ENCODE peak calls at places on chromosomes 7 and 10, in nine cellular contexts. L is GM23248, I is heart left ventricle, Z is RWPE1, G is tibial nerve, V is left ventricle myocardium inferior, P is caudate nucleus, J is GM23338, U is stomach. E is an unnamed sample.

GRCh38 chr7:80273327-80273726 is 138.7 kb downstream of the GNAI1 start:
- DNase-seq in P (no peak), Z (peak), J (no peak), L (peak), V (no peak), U (no peak), I (no peak), G (no peak), E (no peak)

GRCh38 chr7:108570146-108570755 is 577 bp downstream of the DNAJB9 start:
- DNase-seq in V (peak), Z (peak), J (peak), I (peak), L (peak), U (peak), P (peak), G (no peak), E (no peak)

GRCh38 chr7:71244023-71244422 is 112.1 kb downstream of the GALNT17 start:
- DNase-seq in G (no peak), U (no peak), P (no peak), J (peak), V (no peak), L (no peak), I (no peak), Z (no peak), E (no peak)

GRCh38 chr10:71236286-71236685 is 23.9 kb downstream of the UNC5B start:
- DNase-seq in V (peak), L (no peak), J (no peak), U (no peak), P (no peak), G (no peak), I (no peak), Z (no peak), E (no peak)

GRCh38 chr7:120725376-120726039 is 132.4 kb downstream of the TSPAN12 start:
- DNase-seq in U (no peak), I (no peak), Z (peak), L (peak), G (no peak), J (peak), V (no peak), P (no peak), E (no peak)

GRCh38 chr10:43689618-43689954 is 40.9 kb upstream of the ZNF32 start:
- DNase-seq in P (no peak), J (peak), Z (peak), U (peak), G (peak), I (peak), V (peak), L (peak), E (no peak)

GRCh38 chr7:20064181-20064970 is 152.8 kb downstream of the MACC1 start:
- DNase-seq in V (no peak), P (no peak), I (no peak), J (no peak), G (no peak), Z (no peak), U (no peak), L (peak), E (no peak)

GRCh38 chr7:13077466-13077865 is 390.0 kb downstream of the ARL4A start:
- DNase-seq in L (peak), I (no peak), G (no peak), U (no peak), Z (peak), J (no peak), P (no peak), V (no peak), E (no peak)

GRCh38 chr7:82481499-82482097 is 38.0 kb upstream of the CACNA2D1 start:
- DNase-seq in G (no peak), L (peak), Z (peak), P (no peak), I (no peak), U (no peak), J (peak), V (no peak), E (no peak)

GRCh38 chr10:4058514-4059029 is 273.6 kb upstream of the KLF6 start:
- DNase-seq in U (no peak), G (no peak), I (no peak), J (no peak), V (no peak), P (no peak), L (no peak), Z (no peak), E (no peak)

GRCh38 chr10:50431791-50432190 is 180.5 kb upstream of the ASAH2 start:
- DNase-seq in U (no peak), G (no peak), Z (no peak), P (no peak), L (peak), V (no peak), I (no peak), J (no peak), E (no peak)

GRCh38 chr10:114697061-114697598 is 39.1 kb upstream of the ABLIM1 start:
- DNase-seq in L (peak), P (peak), U (no peak), V (peak), G (no peak), J (no peak), Z (peak), I (peak), E (no peak)

GRCh38 chr10:73576890-73577591 is 14.1 kb downstream of the USP54 start:
- DNase-seq in V (no peak), L (peak), I (no peak), P (no peak), J (no peak), Z (no peak), G (no peak), U (no peak), E (no peak)

GRCh38 chr10:73576178-73576889 is 14.8 kb downstream of the USP54 start:
- DNase-seq in I (peak), J (no peak), Z (no peak), V (no peak), U (peak), P (no peak), G (no peak), L (peak), E (no peak)

GRCh38 chr10:73581912-73582311 is 9.2 kb downstream of the USP54 start:
- DNase-seq in L (no peak), P (no peak), J (no peak), Z (no peak), V (no peak), U (no peak), I (no peak), G (no peak), E (no peak)

GRCh38 chr10:73577788-73578187 is 13.4 kb downstream of the USP54 start:
- DNase-seq in V (peak), Z (no peak), P (peak), J (peak), L (peak), U (peak), G (peak), I (peak), E (no peak)
- H3K27ac ChIP-seq in V (peak), Z (no peak), P (peak), J (no peak), L (no peak), U (peak), G (peak), I (peak), E (no peak)

GRCh38 chr7:55069271-55069792 is 50.5 kb downstream of the EGFR start:
- DNase-seq in L (peak), J (no peak), P (no peak), V (no peak), I (no peak), U (no peak), Z (no peak), G (no peak), E (no peak)

GRCh38 chr7:55070839-55071238 is 52.0 kb downstream of the EGFR start:
- DNase-seq in L (no peak), G (no peak), I (no peak), P (no peak), V (no peak), J (no peak), Z (no peak), U (no peak), E (no peak)

GRCh38 chr7:55071411-55072188 is 52.8 kb downstream of the EGFR start:
- DNase-seq in G (no peak), I (no peak), P (peak), Z (no peak), V (no peak), J (no peak), U (no peak), L (peak), E (no peak)

GRCh38 chr7:55072251-55072650 is 53.4 kb downstream of the EGFR start:
- DNase-seq in I (no peak), U (no peak), V (no peak), L (no peak), J (no peak), G (no peak), Z (no peak), P (peak), E (no peak)

GRCh38 chr7:55070271-55070743 is 51.5 kb downstream of the EGFR start:
- DNase-seq in U (no peak), Z (no peak), I (no peak), P (no peak), V (no peak), L (no peak), G (no peak), J (no peak), E (no peak)
- H3K27ac ChIP-seq in U (peak), Z (peak), I (no peak), P (peak), V (no peak), L (no peak), G (peak), J (no peak), E (no peak)

GRCh38 chr10:131982796-131983195 is 1.1 kb upstream of the BNIP3 start:
- DNase-seq in I (no peak), V (no peak), Z (no peak), L (no peak), G (no peak), J (peak), P (no peak), U (no peak), E (no peak)
- H3K27ac ChIP-seq in I (peak), V (peak), Z (peak), L (no peak), G (peak), J (no peak), P (no peak), U (peak), E (no peak)

GRCh38 chr10:110408203-110408871 is 89.4 kb upstream of the DUSP5 start:
- DNase-seq in L (peak), U (no peak), Z (peak), I (no peak), V (no peak), P (no peak), J (peak), G (no peak), E (no peak)
- H3K27ac ChIP-seq in L (peak), U (no peak), Z (peak), I (no peak), V (no peak), P (no peak), J (no peak), G (no peak), E (no peak)

E was measured in CD4-positive, alpha-beta T cell.